ENCODE peak calls at places on chromosomes 5 and 9, in seven cellular contexts. One of them, this sample, is unnamed.

GRCh38 chr9:106174331-106174730 is 480.0 kb downstream of the TMEM38B start:
- DNase-seq in NCI-H2081: no peak
- DNase-seq in stimulated activated CD4-positive, alpha-beta T cell treated with anti-CD3 and anti-CD28 coated beads, Interleukin-15, amount 100 ng/mL, for 24 hours: no peak
- DNase-seq in HT1080: no peak
- DNase-seq in mucosa of descending colon: no peak
- DNase-seq in activated CD4-positive, alpha-beta T cell treated with anti-CD3 and anti-CD28 coated beads, Interleukin-2, amount 10 ng/mL, durations not matched to agents 7 days and 5 days: no peak
- DNase-seq in activated B cell treated with CpG ODN at 0.5 μM for 24 hours: no peak
- DNase-seq in this sample: no peak

GRCh38 chr9:74573792-74574191 is 76.7 kb downstream of the RORB start:
- DNase-seq in NCI-H2081: no peak
- DNase-seq in stimulated activated CD4-positive, alpha-beta T cell treated with anti-CD3 and anti-CD28 coated beads, Interleukin-15, amount 100 ng/mL, for 24 hours: no peak
- DNase-seq in HT1080: peak
- DNase-seq in mucosa of descending colon: no peak
- DNase-seq in activated CD4-positive, alpha-beta T cell treated with anti-CD3 and anti-CD28 coated beads, Interleukin-2, amount 10 ng/mL, durations not matched to agents 7 days and 5 days: no peak
- DNase-seq in activated B cell treated with CpG ODN at 0.5 μM for 24 hours: no peak
- DNase-seq in this sample: no peak

GRCh38 chr5:161410640-161411039 is 135.9 kb downstream of the GABRB2 start:
- DNase-seq in NCI-H2081: no peak
- DNase-seq in stimulated activated CD4-positive, alpha-beta T cell treated with anti-CD3 and anti-CD28 coated beads, Interleukin-15, amount 100 ng/mL, for 24 hours: no peak
- DNase-seq in HT1080: no peak
- DNase-seq in mucosa of descending colon: no peak
- DNase-seq in activated CD4-positive, alpha-beta T cell treated with anti-CD3 and anti-CD28 coated beads, Interleukin-2, amount 10 ng/mL, durations not matched to agents 7 days and 5 days: no peak
- DNase-seq in activated B cell treated with CpG ODN at 0.5 μM for 24 hours: no peak
- DNase-seq in this sample: no peak

GRCh38 chr5:120615967-120616645 is 152.0 kb downstream of the PRR16 start:
- DNase-seq in NCI-H2081: no peak
- DNase-seq in stimulated activated CD4-positive, alpha-beta T cell treated with anti-CD3 and anti-CD28 coated beads, Interleukin-15, amount 100 ng/mL, for 24 hours: no peak
- DNase-seq in HT1080: peak
- DNase-seq in mucosa of descending colon: no peak
- DNase-seq in activated CD4-positive, alpha-beta T cell treated with anti-CD3 and anti-CD28 coated beads, Interleukin-2, amount 10 ng/mL, durations not matched to agents 7 days and 5 days: no peak
- DNase-seq in activated B cell treated with CpG ODN at 0.5 μM for 24 hours: no peak
- DNase-seq in this sample: peak

GRCh38 chr9:125428515-125429467 is 167.2 kb downstream of the GAPVD1 start:
- DNase-seq in NCI-H2081: peak
- DNase-seq in stimulated activated CD4-positive, alpha-beta T cell treated with anti-CD3 and anti-CD28 coated beads, Interleukin-15, amount 100 ng/mL, for 24 hours: no peak
- DNase-seq in HT1080: peak
- DNase-seq in mucosa of descending colon: peak
- DNase-seq in activated CD4-positive, alpha-beta T cell treated with anti-CD3 and anti-CD28 coated beads, Interleukin-2, amount 10 ng/mL, durations not matched to agents 7 days and 5 days: no peak
- DNase-seq in activated B cell treated with CpG ODN at 0.5 μM for 24 hours: no peak
- DNase-seq in this sample: no peak

GRCh38 chr5:116097301-116097700 is 12.5 kb downstream of the COMMD10 start:
- DNase-seq in NCI-H2081: no peak
- DNase-seq in stimulated activated CD4-positive, alpha-beta T cell treated with anti-CD3 and anti-CD28 coated beads, Interleukin-15, amount 100 ng/mL, for 24 hours: no peak
- DNase-seq in HT1080: no peak
- DNase-seq in mucosa of descending colon: no peak
- DNase-seq in activated CD4-positive, alpha-beta T cell treated with anti-CD3 and anti-CD28 coated beads, Interleukin-2, amount 10 ng/mL, durations not matched to agents 7 days and 5 days: no peak
- DNase-seq in activated B cell treated with CpG ODN at 0.5 μM for 24 hours: no peak
- DNase-seq in this sample: no peak

GRCh38 chr5:177419045-177419444 is 7.4 kb upstream of the GRK6 start:
- DNase-seq in NCI-H2081: no peak
- DNase-seq in stimulated activated CD4-positive, alpha-beta T cell treated with anti-CD3 and anti-CD28 coated beads, Interleukin-15, amount 100 ng/mL, for 24 hours: no peak
- DNase-seq in HT1080: no peak
- DNase-seq in mucosa of descending colon: no peak
- DNase-seq in activated CD4-positive, alpha-beta T cell treated with anti-CD3 and anti-CD28 coated beads, Interleukin-2, amount 10 ng/mL, durations not matched to agents 7 days and 5 days: no peak
- DNase-seq in activated B cell treated with CpG ODN at 0.5 μM for 24 hours: no peak
- DNase-seq in this sample: peak

GRCh38 chr5:82351754-82352145 is 73.6 kb upstream of the RPS23 start:
- DNase-seq in NCI-H2081: peak
- DNase-seq in stimulated activated CD4-positive, alpha-beta T cell treated with anti-CD3 and anti-CD28 coated beads, Interleukin-15, amount 100 ng/mL, for 24 hours: no peak
- DNase-seq in HT1080: peak
- DNase-seq in mucosa of descending colon: no peak
- DNase-seq in activated CD4-positive, alpha-beta T cell treated with anti-CD3 and anti-CD28 coated beads, Interleukin-2, amount 10 ng/mL, durations not matched to agents 7 days and 5 days: peak
- DNase-seq in activated B cell treated with CpG ODN at 0.5 μM for 24 hours: no peak
- DNase-seq in this sample: peak

GRCh38 chr9:91421987-91422765 is 1.5 kb downstream of the NFIL3 start:
- DNase-seq in NCI-H2081: peak
- DNase-seq in stimulated activated CD4-positive, alpha-beta T cell treated with anti-CD3 and anti-CD28 coated beads, Interleukin-15, amount 100 ng/mL, for 24 hours: no peak
- DNase-seq in HT1080: no peak
- DNase-seq in mucosa of descending colon: no peak
- DNase-seq in activated CD4-positive, alpha-beta T cell treated with anti-CD3 and anti-CD28 coated beads, Interleukin-2, amount 10 ng/mL, durations not matched to agents 7 days and 5 days: no peak
- DNase-seq in activated B cell treated with CpG ODN at 0.5 μM for 24 hours: no peak
- DNase-seq in this sample: peak

GRCh38 chr9:96140401-96141180 is 161.4 kb downstream of the HSD17B3 start:
- DNase-seq in NCI-H2081: no peak
- DNase-seq in stimulated activated CD4-positive, alpha-beta T cell treated with anti-CD3 and anti-CD28 coated beads, Interleukin-15, amount 100 ng/mL, for 24 hours: no peak
- DNase-seq in HT1080: no peak
- DNase-seq in mucosa of descending colon: no peak
- DNase-seq in activated CD4-positive, alpha-beta T cell treated with anti-CD3 and anti-CD28 coated beads, Interleukin-2, amount 10 ng/mL, durations not matched to agents 7 days and 5 days: no peak
- DNase-seq in activated B cell treated with CpG ODN at 0.5 μM for 24 hours: no peak
- DNase-seq in this sample: peak

GRCh38 chr5:60945760-60946253 is 802 bp downstream of the NDUFAF2 start:
- DNase-seq in NCI-H2081: peak
- DNase-seq in stimulated activated CD4-positive, alpha-beta T cell treated with anti-CD3 and anti-CD28 coated beads, Interleukin-15, amount 100 ng/mL, for 24 hours: peak
- DNase-seq in HT1080: peak
- DNase-seq in mucosa of descending colon: peak
- DNase-seq in activated CD4-positive, alpha-beta T cell treated with anti-CD3 and anti-CD28 coated beads, Interleukin-2, amount 10 ng/mL, durations not matched to agents 7 days and 5 days: peak
- DNase-seq in activated B cell treated with CpG ODN at 0.5 μM for 24 hours: no peak
- DNase-seq in this sample: peak

GRCh38 chr5:134328619-134329018 is 38.4 kb downstream of the CDKL3 start:
- DNase-seq in NCI-H2081: no peak
- DNase-seq in stimulated activated CD4-positive, alpha-beta T cell treated with anti-CD3 and anti-CD28 coated beads, Interleukin-15, amount 100 ng/mL, for 24 hours: no peak
- DNase-seq in HT1080: no peak
- DNase-seq in mucosa of descending colon: no peak
- DNase-seq in activated CD4-positive, alpha-beta T cell treated with anti-CD3 and anti-CD28 coated beads, Interleukin-2, amount 10 ng/mL, durations not matched to agents 7 days and 5 days: no peak
- DNase-seq in activated B cell treated with CpG ODN at 0.5 μM for 24 hours: no peak
- DNase-seq in this sample: peak

GRCh38 chr5:71932649-71933338 is 174.5 kb upstream of the MAP1B start:
- DNase-seq in NCI-H2081: peak
- DNase-seq in stimulated activated CD4-positive, alpha-beta T cell treated with anti-CD3 and anti-CD28 coated beads, Interleukin-15, amount 100 ng/mL, for 24 hours: no peak
- DNase-seq in HT1080: peak
- DNase-seq in mucosa of descending colon: peak
- DNase-seq in activated CD4-positive, alpha-beta T cell treated with anti-CD3 and anti-CD28 coated beads, Interleukin-2, amount 10 ng/mL, durations not matched to agents 7 days and 5 days: no peak
- DNase-seq in activated B cell treated with CpG ODN at 0.5 μM for 24 hours: no peak
- DNase-seq in this sample: peak

GRCh38 chr9:121929893-121930875 is 162.9 kb downstream of the TTLL11 start:
- DNase-seq in NCI-H2081: no peak
- DNase-seq in stimulated activated CD4-positive, alpha-beta T cell treated with anti-CD3 and anti-CD28 coated beads, Interleukin-15, amount 100 ng/mL, for 24 hours: no peak
- DNase-seq in HT1080: no peak
- DNase-seq in mucosa of descending colon: no peak
- DNase-seq in activated CD4-positive, alpha-beta T cell treated with anti-CD3 and anti-CD28 coated beads, Interleukin-2, amount 10 ng/mL, durations not matched to agents 7 days and 5 days: no peak
- DNase-seq in activated B cell treated with CpG ODN at 0.5 μM for 24 hours: no peak
- DNase-seq in this sample: no peak

GRCh38 chr9:126564128-126564527 is 49.6 kb upstream of the LMX1B start:
- DNase-seq in NCI-H2081: no peak
- DNase-seq in stimulated activated CD4-positive, alpha-beta T cell treated with anti-CD3 and anti-CD28 coated beads, Interleukin-15, amount 100 ng/mL, for 24 hours: no peak
- DNase-seq in HT1080: no peak
- DNase-seq in mucosa of descending colon: no peak
- DNase-seq in activated CD4-positive, alpha-beta T cell treated with anti-CD3 and anti-CD28 coated beads, Interleukin-2, amount 10 ng/mL, durations not matched to agents 7 days and 5 days: no peak
- DNase-seq in activated B cell treated with CpG ODN at 0.5 μM for 24 hours: no peak
- DNase-seq in this sample: no peak

GRCh38 chr9:136943291-136944093 is 1.0 kb downstream of the FBXW5 start:
- DNase-seq in NCI-H2081: peak
- DNase-seq in stimulated activated CD4-positive, alpha-beta T cell treated with anti-CD3 and anti-CD28 coated beads, Interleukin-15, amount 100 ng/mL, for 24 hours: peak
- DNase-seq in HT1080: no peak
- DNase-seq in mucosa of descending colon: peak
- DNase-seq in activated CD4-positive, alpha-beta T cell treated with anti-CD3 and anti-CD28 coated beads, Interleukin-2, amount 10 ng/mL, durations not matched to agents 7 days and 5 days: no peak
- DNase-seq in activated B cell treated with CpG ODN at 0.5 μM for 24 hours: no peak
- DNase-seq in this sample: peak

GRCh38 chr5:163888366-163888765 is 382.9 kb downstream of the MAT2B start:
- DNase-seq in NCI-H2081: no peak
- DNase-seq in stimulated activated CD4-positive, alpha-beta T cell treated with anti-CD3 and anti-CD28 coated beads, Interleukin-15, amount 100 ng/mL, for 24 hours: no peak
- DNase-seq in HT1080: no peak
- DNase-seq in mucosa of descending colon: no peak
- DNase-seq in activated CD4-positive, alpha-beta T cell treated with anti-CD3 and anti-CD28 coated beads, Interleukin-2, amount 10 ng/mL, durations not matched to agents 7 days and 5 days: no peak
- DNase-seq in activated B cell treated with CpG ODN at 0.5 μM for 24 hours: no peak
- DNase-seq in this sample: no peak

This sample was measured in GM23248.